ENCODE peak calls at places on chromosomes 12 and 14, in eight cellular contexts. Z is tibial artery; V is CD8-positive, alpha-beta T cell; E is right atrium auricular region; A is tibial nerve; O is BE2C; R is esophagus squamous epithelium; F is ovary. Q is an unnamed sample.
A peak's percentile ranks its signal among the peaks of the same experiment; 100 is the strongest.

GRCh38 chr14:92254786-92255185 is 68.2 kb upstream of the SLC24A4 start:
- DNase-seq in R (no peak), E (no peak), Z (peak; percentile 52), V (no peak), O (no peak), A (peak; percentile 34), F (peak; percentile 74), Q (no peak)

GRCh38 chr14:63960926-63961567 is 108.2 kb downstream of the SYNE2 start:
- DNase-seq in O (no peak), A (no peak), R (no peak), E (no peak), Z (no peak), V (no peak), F (no peak), Q (no peak)

GRCh38 chr12:47763481-47764344 is 5.0 kb upstream of the RAPGEF3 start:
- DNase-seq in O (peak; percentile 60), R (no peak), A (no peak), Z (no peak), V (no peak), F (no peak), E (no peak), Q (no peak)

GRCh38 chr12:28050606-28051005 is 78.1 kb upstream of the PTHLH start:
- DNase-seq in F (no peak), E (no peak), V (no peak), R (no peak), A (no peak), O (no peak), Z (no peak), Q (no peak)

GRCh38 chr14:69945905-69946304 is 66.7 kb downstream of the SMOC1 start:
- DNase-seq in A (no peak), E (no peak), F (no peak), V (no peak), Z (no peak), R (no peak), O (no peak), Q (no peak)

GRCh38 chr14:37593496-37594237 is 1.4 kb downstream of the FOXA1 start:
- DNase-seq in V (no peak), O (no peak), Z (no peak), E (no peak), F (no peak), A (no peak), R (no peak), Q (no peak)

GRCh38 chr12:30726647-30727046 is 28.1 kb downstream of the CAPRIN2 start:
- DNase-seq in R (no peak), E (no peak), O (no peak), V (no peak), Z (no peak), A (no peak), F (no peak), Q (no peak)

GRCh38 chr12:63056649-63057048 is 94.4 kb downstream of the AVPR1A start:
- DNase-seq in Z (no peak), E (no peak), R (no peak), O (no peak), A (no peak), F (no peak), V (no peak), Q (no peak)

GRCh38 chr12:112146123-112146522 is 20.8 kb downstream of the TRAFD1 start:
- DNase-seq in R (no peak), Z (no peak), A (no peak), F (no peak), O (no peak), V (no peak), E (no peak), Q (no peak)

GRCh38 chr14:73238262-73238852 is 1.1 kb downstream of the PAPLN start:
- DNase-seq in F (no peak), R (no peak), E (no peak), Z (peak; percentile 22), A (no peak), V (no peak), O (no peak), Q (no peak)

GRCh38 chr14:73426877-73427276 is 31.5 kb downstream of the NUMB start:
- DNase-seq in A (no peak), F (no peak), V (no peak), E (no peak), Z (no peak), R (no peak), O (no peak), Q (no peak)

GRCh38 chr12:47770086-47770726 is 2.8 kb upstream of the SLC48A1 start:
- DNase-seq in R (no peak), Z (no peak), O (no peak), E (no peak), F (no peak), V (no peak), A (no peak), Q (peak; percentile 44)

GRCh38 chr14:36556811-36557433 is 25.5 kb downstream of the NKX2-8 start:
- DNase-seq in V (peak; percentile 14), R (no peak), A (peak; percentile 16), Z (no peak), E (no peak), O (peak; percentile 28), F (no peak), Q (no peak)

GRCh38 chr12:25286837-25287236 is 36.1 kb upstream of the KRAS start:
- DNase-seq in O (no peak), R (no peak), A (no peak), Z (no peak), E (no peak), F (no peak), V (no peak), Q (no peak)

GRCh38 chr12:39403376-39403775 is 39.5 kb downstream of the KIF21A start:
- DNase-seq in R (no peak), V (no peak), E (no peak), O (no peak), Z (no peak), A (no peak), F (no peak), Q (no peak)

GRCh38 chr14:21987937-21988336 is 314.3 kb upstream of the OR4E1 start:
- DNase-seq in R (no peak), O (peak; percentile 16), F (no peak), A (no peak), V (no peak), Z (no peak), E (no peak), Q (no peak)
- TF ChIP-seq CTCF in R (peak; percentile 13), O (peak; percentile 66), F (no peak), A (no peak), V (peak; percentile 41), Z (no peak), E (peak; percentile 48), Q (peak; percentile 59)

GRCh38 chr12:132187646-132188450 is 43.6 kb downstream of the NOC4L start:
- DNase-seq in V (no peak), A (no peak), R (no peak), O (no peak), F (no peak), E (no peak), Z (no peak), Q (no peak)

GRCh38 chr12:132186857-132187620 is 42.8 kb downstream of the NOC4L start:
- DNase-seq in V (no peak), R (no peak), E (no peak), Z (no peak), O (no peak), F (no peak), A (no peak), Q (no peak)

GRCh38 chr12:132185698-132186097 is 41.4 kb downstream of the NOC4L start:
- DNase-seq in V (peak; percentile 41), A (no peak), Z (no peak), R (no peak), E (no peak), O (no peak), F (no peak), Q (no peak)

GRCh38 chr12:132188451-132189298 is 44.4 kb downstream of the NOC4L start:
- DNase-seq in E (no peak), O (no peak), F (no peak), R (no peak), Z (no peak), V (no peak), A (no peak), Q (no peak)

DNA sequence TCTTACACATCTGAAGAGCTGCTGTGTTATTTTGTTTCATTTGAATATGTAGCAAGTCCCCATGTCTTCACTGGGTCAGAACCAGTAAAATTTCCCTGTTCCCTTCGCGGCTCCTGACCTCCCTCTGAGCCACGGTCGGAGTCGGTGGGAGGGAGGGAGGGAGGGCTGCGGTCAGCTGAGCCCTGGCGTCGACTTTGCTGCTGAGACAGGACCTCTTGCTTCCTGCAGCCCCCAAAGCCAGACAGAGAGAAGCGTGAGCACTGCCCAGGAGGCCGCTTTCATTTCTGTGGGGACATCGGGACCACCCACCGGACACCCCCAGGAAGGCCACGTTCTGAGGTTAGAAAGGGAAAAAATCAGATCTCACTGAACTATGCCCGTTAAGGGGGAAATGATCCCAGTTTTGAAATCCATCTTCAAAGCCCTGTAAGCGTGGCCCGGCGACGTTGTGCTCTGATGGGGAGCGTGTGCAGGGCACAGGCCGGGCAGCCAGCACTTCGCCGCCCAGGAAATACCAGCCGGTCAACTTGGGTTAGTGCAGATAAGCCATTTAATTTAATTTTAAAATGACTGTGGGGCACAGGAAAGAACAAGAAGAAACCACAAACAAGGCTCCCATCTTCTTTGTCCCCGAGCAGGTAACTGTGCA is 42.1 kb downstream of the NOC4L start:
- DNase-seq in R (no peak), O (no peak), V (no peak), A (no peak), Z (no peak), F (no peak), E (no peak), Q (no peak)
- H3K27me3 ChIP-seq in R (peaks cover 82% of the 10 kb centered on the region), O (peaks cover 91% of the 10 kb centered on the region), V (no peaks in the 10 kb centered on the region), A (peaks cover 6% of the 10 kb centered on the region), Z (peaks cover 11% of the 10 kb centered on the region), F (no peaks in the 10 kb centered on the region), E (no peaks in the 10 kb centered on the region), Q (no peaks in the 10 kb centered on the region)

DNA sequence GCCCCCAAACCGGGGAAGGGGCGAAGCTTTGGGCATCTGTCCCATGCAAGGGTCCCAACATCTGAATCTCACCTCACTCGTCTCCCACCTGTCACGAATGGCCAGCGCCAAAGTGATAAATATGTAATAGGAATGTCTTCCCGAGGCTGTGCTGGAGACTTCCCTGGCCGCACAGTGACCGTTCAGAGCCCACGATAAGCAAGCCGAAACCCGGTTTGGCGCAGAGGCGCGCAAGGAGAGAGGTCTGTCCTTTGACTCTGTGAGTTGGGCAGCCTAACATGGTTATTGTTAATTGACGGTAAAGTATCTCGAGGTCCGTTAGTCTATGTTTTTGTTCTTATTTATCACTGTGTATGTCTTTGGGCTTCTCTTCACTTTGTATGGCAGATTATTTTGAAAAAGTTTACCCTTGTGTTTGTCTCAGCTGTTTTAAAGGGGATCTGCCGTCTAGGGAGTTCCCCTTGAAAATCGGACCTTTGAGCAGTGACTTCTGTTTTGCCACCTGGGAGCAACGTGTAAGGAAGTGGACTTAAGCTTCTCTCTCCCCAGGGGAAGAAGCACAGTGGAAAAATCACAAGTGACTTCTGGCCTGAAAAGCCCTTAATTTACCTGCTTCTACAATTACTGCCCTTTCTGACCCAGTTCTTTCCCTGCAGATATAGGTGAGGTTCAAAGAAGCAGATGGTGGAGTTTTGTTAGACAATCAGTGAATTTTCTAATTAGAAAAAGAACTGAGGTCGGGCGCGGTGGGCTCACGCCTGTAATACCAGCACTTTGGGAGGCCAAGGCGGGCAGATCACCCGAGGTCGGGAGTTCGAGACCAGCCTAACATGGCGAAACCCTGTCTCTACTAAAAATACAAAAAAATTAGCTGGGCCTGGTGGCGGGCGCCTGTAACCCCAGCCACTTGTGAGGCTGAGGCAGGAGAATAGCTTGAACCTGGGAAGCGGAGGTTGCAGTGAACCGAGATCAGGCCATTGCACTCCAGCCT is 1.1 kb upstream of the TM9SF1 start:
- DNase-seq in Z (no peak), F (no peak), R (no peak), O (no peak), A (no peak), V (no peak), E (no peak), Q (no peak)
- H3K4me1 ChIP-seq in Z (no peaks in the 10 kb centered on the region), F (peaks cover 4% of the 10 kb centered on the region), R (peaks cover 20% of the 10 kb centered on the region), O (no peaks in the 10 kb centered on the region), A (peaks cover 59% of the 10 kb centered on the region), V (peaks cover 31% of the 10 kb centered on the region), E (peaks cover 38% of the 10 kb centered on the region), Q (peaks cover 9% of the 10 kb centered on the region)

GRCh38 chr12:80472912-80473500 is 29.0 kb downstream of the PTPRQ start:
- DNase-seq in O (peak; percentile 14), V (no peak), R (no peak), E (no peak), Z (no peak), A (no peak), F (no peak), Q (no peak)
- TF ChIP-seq CTCF in O (peak; percentile 64), V (no peak), R (peak; percentile 30), E (peak; percentile 59), Z (peak; percentile 34), A (peak; percentile 58), F (no peak), Q (peak; percentile 56)